ENCODE peak calls at places on chromosome 12, in seven cellular contexts. Q is mucosa of descending colon, S is lower lobe of right lung, W is BJ, M is tibial artery, A is colonic mucosa, B is PC-3. F is an unnamed sample.
A peak's percentile ranks its signal among the peaks of the same experiment; 100 is the strongest.

GRCh38 chr12:131103614-131104463 is 150.1 kb downstream of the ADGRD1 start:
- DNase-seq in Q (peak; percentile 25), S (no peak), W (no peak), M (peak; percentile 48), A (no peak), B (no peak), F (no peak)

GRCh38 chr12:96250119-96250685 is 56.0 kb downstream of the ELK3 start:
- DNase-seq in Q (no peak), S (no peak), W (no peak), M (no peak), A (no peak), B (no peak), F (no peak)

GRCh38 chr12:30885321-30885720 is 41.2 kb upstream of the TSPAN11 start:
- DNase-seq in Q (no peak), S (no peak), W (no peak), M (no peak), A (no peak), B (no peak), F (no peak)

GRCh38 chr12:8771072-8771471 is 51.3 kb upstream of the A2ML1 start:
- DNase-seq in Q (no peak), S (no peak), W (no peak), M (no peak), A (no peak), B (no peak), F (no peak)

GRCh38 chr12:53300187-53300586 is 692 bp downstream of the MYG1 start:
- DNase-seq in Q (no peak), S (no peak), W (no peak), M (no peak), A (no peak), B (no peak), F (no peak)

GRCh38 chr12:10213168-10214130 is 772 bp downstream of the GABARAPL1 start:
- DNase-seq in Q (peak; percentile 79), S (peak; percentile 90), W (no peak), M (peak; percentile 94), A (peak; percentile 60), B (peak; percentile 44), F (peak; percentile 29)

GRCh38 chr12:124665516-124665915 is 98.1 kb upstream of the NCOR2 start:
- DNase-seq in Q (no peak), S (no peak), W (no peak), M (no peak), A (no peak), B (no peak), F (no peak)

GRCh38 chr12:91111366-91112321 is at the start of gene LUM:
- DNase-seq in Q (no peak), S (no peak), W (peak; percentile 96), M (no peak), A (peak; percentile 25), B (peak; percentile 27), F (peak; percentile 54)

GRCh38 chr12:100359822-100360221 is 2.9 kb downstream of the SLC17A8 start:
- DNase-seq in Q (no peak), S (no peak), W (no peak), M (no peak), A (no peak), B (peak; percentile 23), F (no peak)

GRCh38 chr12:12539411-12539810 is 23.3 kb downstream of the DUSP16 start:
- DNase-seq in Q (no peak), S (no peak), W (no peak), M (no peak), A (peak; percentile 72), B (peak; percentile 84), F (no peak)

GRCh38 chr12:94265521-94265920 is 117.1 kb downstream of the PLXNC1 start:
- DNase-seq in Q (no peak), S (no peak), W (no peak), M (no peak), A (no peak), B (no peak), F (no peak)

GRCh38 chr12:49548481-49548821 is 9.6 kb downstream of the KCNH3 start:
- DNase-seq in Q (no peak), S (no peak), W (no peak), M (no peak), A (no peak), B (no peak), F (no peak)

GRCh38 chr12:122293081-122293480 is 26.8 kb upstream of the VPS33A start:
- DNase-seq in Q (no peak), S (no peak), W (no peak), M (no peak), A (no peak), B (no peak), F (no peak)

GRCh38 chr12:116236148-116236731 is 41.3 kb downstream of the MED13L start:
- DNase-seq in Q (no peak), S (no peak), W (no peak), M (no peak), A (peak; percentile 42), B (peak; percentile 69), F (peak; percentile 51)

GRCh38 chr12:33514893-33515292 is 75.3 kb upstream of the SYT10 start:
- DNase-seq in Q (no peak), S (no peak), W (no peak), M (no peak), A (no peak), B (peak; percentile 14), F (no peak)

GRCh38 chr12:111664961-111665865 is 20.5 kb downstream of the BRAP start:
- DNase-seq in Q (no peak), S (no peak), W (no peak), M (no peak), A (no peak), B (no peak), F (no peak)

GRCh38 chr12:100986595-100987547 is 192.3 kb downstream of the ANO4 start:
- DNase-seq in Q (no peak), S (no peak), W (peak; percentile 91), M (no peak), A (no peak), B (no peak), F (no peak)

GRCh38 chr12:111246477-111247011 is 122.4 kb downstream of the PHETA1 start:
- DNase-seq in Q (no peak), S (no peak), W (no peak), M (no peak), A (no peak), B (no peak), F (no peak)

GRCh38 chr12:55745361-55746146 is 2.6 kb downstream of the GDF11 start:
- DNase-seq in Q (no peak), S (no peak), W (no peak), M (no peak), A (no peak), B (no peak), F (peak; percentile 80)

GRCh38 chr12:16241346-16241745 is 36.1 kb downstream of the SLC15A5 start:
- DNase-seq in Q (no peak), S (no peak), W (no peak), M (no peak), A (no peak), B (no peak), F (no peak)

GRCh38 chr12:103799504-103800251 is 41.4 kb downstream of the NT5DC3 start:
- DNase-seq in Q (peak; percentile 58), S (no peak), W (no peak), M (no peak), A (peak; percentile 44), B (peak; percentile 69), F (no peak)
- H3K36me3 ChIP-seq in Q (no peaks in the 10 kb centered on the region), S (peaks cover 3% of the 10 kb centered on the region), W (peaks cover 3% of the 10 kb centered on the region), M (peaks cover 21% of the 10 kb centered on the region), A (peaks cover 3% of the 10 kb centered on the region), B (peaks cover 31% of the 10 kb centered on the region), F (no peaks in the 10 kb centered on the region)

DNA sequence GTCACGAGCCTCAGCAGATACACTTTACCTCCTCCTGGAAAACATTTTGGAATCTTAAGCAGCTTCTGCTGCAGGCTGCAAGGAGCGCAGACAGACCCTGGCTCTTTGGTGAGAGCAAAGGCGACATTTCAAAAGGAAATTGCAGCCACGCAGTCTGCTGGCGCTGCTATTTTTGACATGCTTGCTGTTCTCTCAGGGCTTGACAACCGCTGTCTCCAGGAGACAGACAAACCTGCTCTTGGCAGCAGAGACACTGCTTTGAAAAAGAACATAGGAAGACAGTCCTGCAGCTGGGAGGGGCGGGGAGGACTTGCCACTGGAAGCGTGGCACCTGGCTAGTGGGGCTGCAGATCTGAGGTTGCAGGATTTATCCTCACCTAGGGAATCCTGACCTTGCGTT is 91.9 kb upstream of the KCNA1 start:
- DNase-seq in Q (no peak), S (no peak), W (no peak), M (no peak), A (no peak), B (no peak), F (no peak)
- H3K36me3 ChIP-seq in Q (no peaks in the 10 kb centered on the region), S (no peaks in the 10 kb centered on the region), W (no peaks in the 10 kb centered on the region), M (no peaks in the 10 kb centered on the region), A (no peaks in the 10 kb centered on the region), B (no peaks in the 10 kb centered on the region), F (no peaks in the 10 kb centered on the region)

DNA sequence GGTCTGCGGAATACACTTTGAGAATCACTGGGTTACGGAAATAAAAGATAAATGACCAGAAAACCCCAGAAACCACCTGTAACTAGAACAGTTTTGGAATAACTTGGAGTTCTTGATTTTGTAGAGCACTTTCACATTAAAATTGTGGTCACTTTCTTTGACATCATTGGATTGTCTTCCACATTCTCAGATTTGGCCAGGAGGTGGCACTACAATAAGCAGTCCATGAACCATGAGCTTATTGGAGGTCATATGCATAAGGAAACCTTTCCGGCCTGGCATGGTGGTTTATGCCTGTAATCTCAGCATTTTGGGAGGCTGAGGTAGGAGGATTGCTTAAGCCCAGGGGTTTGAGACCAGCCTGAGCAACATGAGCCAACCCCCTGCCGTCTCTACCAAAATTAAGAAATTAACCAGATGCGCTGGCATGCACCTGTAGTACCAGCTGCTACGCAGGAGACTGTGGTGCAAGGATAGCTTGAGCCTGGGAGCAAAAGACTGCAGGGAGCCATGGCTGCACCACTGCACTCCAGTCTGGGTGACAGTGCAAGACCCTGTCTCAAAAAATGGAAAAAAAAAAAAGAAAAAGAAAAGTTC is 107.7 kb upstream of the CAND1 start:
- DNase-seq in Q (no peak), S (no peak), W (peak; percentile 1), M (no peak), A (peak; percentile 24), B (peak; percentile 68), F (peak; percentile 32)
- H3K36me3 ChIP-seq in Q (no peaks in the 10 kb centered on the region), S (no peaks in the 10 kb centered on the region), W (no peaks in the 10 kb centered on the region), M (no peaks in the 10 kb centered on the region), A (no peaks in the 10 kb centered on the region), B (no peaks in the 10 kb centered on the region), F (no peaks in the 10 kb centered on the region)

GRCh38 chr12:65857875-65858274 is 33.6 kb downstream of the HMGA2 start:
- DNase-seq in Q (no peak), S (no peak), W (no peak), M (no peak), A (no peak), B (no peak), F (no peak)

GRCh38 chr12:65856521-65856920 is 32.2 kb downstream of the HMGA2 start:
- DNase-seq in Q (no peak), S (no peak), W (no peak), M (no peak), A (no peak), B (no peak), F (no peak)

GRCh38 chr12:65860584-65860983 is 36.3 kb downstream of the HMGA2 start:
- DNase-seq in Q (no peak), S (no peak), W (no peak), M (no peak), A (no peak), B (no peak), F (no peak)

GRCh38 chr12:65858831-65859230 is 34.5 kb downstream of the HMGA2 start:
- DNase-seq in Q (no peak), S (no peak), W (no peak), M (no peak), A (no peak), B (peak; percentile 64), F (no peak)

DNA sequence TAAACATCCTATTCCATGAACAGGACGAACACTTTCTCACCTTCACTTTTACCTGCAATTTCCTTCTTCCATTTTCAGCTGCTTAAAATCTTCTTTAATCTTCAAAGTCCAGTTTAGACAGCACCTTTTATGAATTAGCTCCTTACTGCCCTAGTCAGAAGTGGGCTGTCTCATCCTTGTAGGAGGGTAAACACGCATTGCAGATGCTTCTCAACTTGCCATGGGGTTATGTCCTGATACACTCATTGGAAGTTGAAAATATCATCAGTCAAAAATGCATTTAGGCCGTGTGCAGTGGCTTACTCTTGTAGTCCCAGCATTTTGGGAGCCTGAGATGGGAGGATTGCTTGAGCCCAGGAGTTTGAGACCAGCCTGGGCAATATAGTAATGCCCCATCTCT is 35.2 kb downstream of the HMGA2 start:
- DNase-seq in Q (no peak), S (no peak), W (no peak), M (no peak), A (no peak), B (no peak), F (no peak)
- H3K36me3 ChIP-seq in Q (no peaks in the 10 kb centered on the region), S (no peaks in the 10 kb centered on the region), W (peaks cover 2% of the 10 kb centered on the region), M (no peaks in the 10 kb centered on the region), A (no peaks in the 10 kb centered on the region), B (peaks cover 84% of the 10 kb centered on the region), F (no peaks in the 10 kb centered on the region)